ENCODE peak calls at places on chromosomes 7 and 10, in five cellular contexts. One of them, this sample, is unnamed.

GRCh38 chr7:16293669-16294425 is 127.5 kb downstream of the CRPPA start:
- DNase-seq in GM12878: no peak
- DNase-seq in H1: no peak
- DNase-seq in HepG2: no peak
- DNase-seq in K562: no peak
- DNase-seq in this sample: no peak

GRCh38 chr10:122142652-122143237 is 128.4 kb upstream of the BTBD16 start:
- DNase-seq in GM12878: no peak
- DNase-seq in H1: peak; percentile 99
- DNase-seq in HepG2: no peak
- DNase-seq in K562: peak; percentile 73
- DNase-seq in this sample: no peak

GRCh38 chr10:2208106-2208505 is 470.8 kb upstream of the ADARB2 start:
- DNase-seq in GM12878: no peak
- DNase-seq in H1: no peak
- DNase-seq in HepG2: no peak
- DNase-seq in K562: no peak
- DNase-seq in this sample: no peak

GRCh38 chr7:121076350-121077164 is 88.0 kb downstream of the CPED1 start:
- DNase-seq in GM12878: no peak
- DNase-seq in H1: no peak
- DNase-seq in HepG2: no peak
- DNase-seq in K562: peak; percentile 86
- DNase-seq in this sample: no peak

GRCh38 chr10:89419548-89419947 is 5.2 kb downstream of the IFIT5 start:
- DNase-seq in GM12878: no peak
- DNase-seq in H1: no peak
- DNase-seq in HepG2: no peak
- DNase-seq in K562: peak; percentile 23
- DNase-seq in this sample: no peak

GRCh38 chr10:70537398-70538194 is 59.0 kb downstream of the PALD1 start:
- DNase-seq in GM12878: no peak
- DNase-seq in H1: peak; percentile 90
- DNase-seq in HepG2: peak; percentile 31
- DNase-seq in K562: peak; percentile 64
- DNase-seq in this sample: no peak

GRCh38 chr10:24357344-24358021 is 148.5 kb downstream of the KIAA1217 start:
- DNase-seq in GM12878: no peak
- DNase-seq in H1: no peak
- DNase-seq in HepG2: no peak
- DNase-seq in K562: no peak
- DNase-seq in this sample: no peak

GRCh38 chr7:140592957-140593356 is 47.7 kb downstream of the DENND2A start:
- DNase-seq in GM12878: peak; percentile 25
- DNase-seq in H1: no peak
- DNase-seq in HepG2: no peak
- DNase-seq in K562: no peak
- DNase-seq in this sample: no peak

GRCh38 chr7:386385-386784 is 96.4 kb downstream of the FOXL3 start:
- DNase-seq in GM12878: no peak
- DNase-seq in H1: no peak
- DNase-seq in HepG2: no peak
- DNase-seq in K562: no peak
- DNase-seq in this sample: no peak

GRCh38 chr10:22320591-22321155 is at the start of gene BMI1:
- DNase-seq in GM12878: no peak
- DNase-seq in H1: peak; percentile 54
- DNase-seq in HepG2: peak; percentile 63
- DNase-seq in K562: peak; percentile 84
- DNase-seq in this sample: no peak

GRCh38 chr10:124430077-124430476 is 11.4 kb upstream of the OAT start:
- DNase-seq in GM12878: no peak
- DNase-seq in H1: no peak
- DNase-seq in HepG2: no peak
- DNase-seq in K562: no peak
- DNase-seq in this sample: no peak

GRCh38 chr10:93406367-93407145 is 75.6 kb downstream of the MYOF start:
- DNase-seq in GM12878: no peak
- DNase-seq in H1: no peak
- DNase-seq in HepG2: no peak
- DNase-seq in K562: no peak
- DNase-seq in this sample: no peak

GRCh38 chr10:75353183-75353582 is 48.4 kb downstream of the ZNF503 start:
- DNase-seq in GM12878: no peak
- DNase-seq in H1: no peak
- DNase-seq in HepG2: no peak
- DNase-seq in K562: no peak
- DNase-seq in this sample: no peak

GRCh38 chr10:116848032-116848911 is 1.0 kb upstream of the ENO4 start:
- DNase-seq in GM12878: peak; percentile 62
- DNase-seq in H1: no peak
- DNase-seq in HepG2: no peak
- DNase-seq in K562: no peak
- DNase-seq in this sample: no peak

GRCh38 chr10:69403519-69403918 is 13.2 kb downstream of the TACR2 start:
- DNase-seq in GM12878: no peak
- DNase-seq in H1: no peak
- DNase-seq in HepG2: no peak
- DNase-seq in K562: no peak
- DNase-seq in this sample: no peak

GRCh38 chr7:147029935-147030334 is 913.3 kb downstream of the CNTNAP2 start:
- DNase-seq in GM12878: no peak
- DNase-seq in H1: no peak
- DNase-seq in HepG2: no peak
- DNase-seq in K562: no peak
- DNase-seq in this sample: no peak

GRCh38 chr10:124119933-124120332 is 26.5 kb upstream of the CHST15 start:
- DNase-seq in GM12878: no peak
- DNase-seq in H1: no peak
- DNase-seq in HepG2: no peak
- DNase-seq in K562: no peak
- DNase-seq in this sample: no peak

GRCh38 chr10:97744405-97745035 is 7.6 kb downstream of the ZFYVE27 start:
- DNase-seq in GM12878: no peak
- DNase-seq in H1: no peak
- DNase-seq in HepG2: no peak
- DNase-seq in K562: peak; percentile 58
- DNase-seq in this sample: no peak

GRCh38 chr7:102322202-102322715 is 34.0 kb downstream of the SPDYE6 start:
- DNase-seq in GM12878: no peak
- DNase-seq in H1: no peak
- DNase-seq in HepG2: no peak
- DNase-seq in K562: peak; percentile 11
- DNase-seq in this sample: no peak
- TF ChIP-seq SRF in GM12878: no peak
- TF ChIP-seq SRF in H1: no peak
- TF ChIP-seq SRF in HepG2: no peak
- TF ChIP-seq SRF in K562: no peak
- TF ChIP-seq SRF in this sample: no peak

DNA sequence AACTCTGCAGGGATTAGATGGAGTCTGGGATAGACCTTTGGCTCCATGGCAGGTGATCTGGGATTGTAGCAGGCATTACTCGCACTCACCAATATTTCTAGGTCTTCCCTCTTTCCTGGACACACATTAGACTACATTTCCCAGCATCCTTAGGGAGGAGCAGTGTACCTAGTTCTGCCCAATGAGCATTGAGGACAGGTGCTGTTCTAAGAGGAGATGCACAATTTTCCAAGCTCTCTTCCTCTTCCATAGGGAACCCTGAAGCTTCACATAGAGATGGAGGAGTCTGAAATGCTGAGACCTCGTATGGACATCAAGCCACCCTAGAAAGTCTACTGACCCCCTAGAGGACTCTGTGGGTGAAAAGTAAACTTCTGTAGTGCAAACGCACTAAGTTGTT is 4.4 kb downstream of the GRID2IP start:
- DNase-seq in GM12878: no peak
- DNase-seq in H1: peak; percentile 52
- DNase-seq in HepG2: no peak
- DNase-seq in K562: peak; percentile 43
- DNase-seq in this sample: peak; percentile 42
- H3K4me1 ChIP-seq in GM12878: peaks cover 9% of the 10 kb centered on the region
- H3K4me1 ChIP-seq in H1: no peaks in the 10 kb centered on the region
- H3K4me1 ChIP-seq in HepG2: peaks cover 38% of the 10 kb centered on the region
- H3K4me1 ChIP-seq in K562: no peaks in the 10 kb centered on the region
- H3K4me1 ChIP-seq in this sample: peaks cover 4% of the 10 kb centered on the region

DNA sequence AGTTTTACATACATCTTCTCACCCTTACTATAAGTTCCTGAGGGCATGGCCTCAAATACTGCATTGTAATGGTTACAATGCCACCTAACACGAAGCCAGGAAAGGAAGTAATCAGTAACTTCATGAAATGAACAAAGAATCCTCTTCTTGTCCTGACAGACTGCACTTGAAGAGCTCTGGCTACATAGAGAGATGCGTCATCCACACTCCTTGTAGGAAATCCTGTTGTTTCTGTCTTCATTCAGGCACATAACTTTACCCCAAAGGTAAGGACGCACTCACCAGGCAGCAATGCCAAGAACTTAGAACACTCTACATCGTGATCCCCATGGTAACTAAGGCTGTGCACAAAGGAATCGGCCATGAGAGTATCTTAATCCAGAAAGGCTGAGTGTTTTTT is 80.3 kb upstream of the ARID5B start:
- DNase-seq in GM12878: no peak
- DNase-seq in H1: no peak
- DNase-seq in HepG2: no peak
- DNase-seq in K562: no peak
- DNase-seq in this sample: no peak
- H3K4me2 ChIP-seq in GM12878: no peak overlapping the region
- H3K4me2 ChIP-seq in H1: no peak overlapping the region
- H3K4me2 ChIP-seq in HepG2: no peak overlapping the region
- H3K4me2 ChIP-seq in K562: no peak overlapping the region
- H3K4me2 ChIP-seq in this sample: no peak overlapping the region

GRCh38 chr10:68231106-68231901 is 609 bp downstream of the ATOH7 start:
- DNase-seq in GM12878: no peak
- DNase-seq in H1: peak; percentile 88
- DNase-seq in HepG2: peak; percentile 30
- DNase-seq in K562: peak; percentile 76
- DNase-seq in this sample: peak; percentile 45
- TF ChIP-seq SRF in GM12878: no peak
- TF ChIP-seq SRF in H1: no peak
- TF ChIP-seq SRF in HepG2: no peak
- TF ChIP-seq SRF in K562: peak; percentile 32
- TF ChIP-seq SRF in this sample: no peak

GRCh38 chr7:47454066-47454950 is 127.6 kb downstream of the TNS3 start:
- DNase-seq in GM12878: no peak
- DNase-seq in H1: no peak
- DNase-seq in HepG2: no peak
- DNase-seq in K562: no peak
- DNase-seq in this sample: no peak
- H3K4me1 ChIP-seq in GM12878: no peaks in the 10 kb centered on the region
- H3K4me1 ChIP-seq in H1: peaks cover 17% of the 10 kb centered on the region
- H3K4me1 ChIP-seq in HepG2: peaks cover 32% of the 10 kb centered on the region
- H3K4me1 ChIP-seq in K562: no peaks in the 10 kb centered on the region
- H3K4me1 ChIP-seq in this sample: peaks cover 12% of the 10 kb centered on the region

DNA sequence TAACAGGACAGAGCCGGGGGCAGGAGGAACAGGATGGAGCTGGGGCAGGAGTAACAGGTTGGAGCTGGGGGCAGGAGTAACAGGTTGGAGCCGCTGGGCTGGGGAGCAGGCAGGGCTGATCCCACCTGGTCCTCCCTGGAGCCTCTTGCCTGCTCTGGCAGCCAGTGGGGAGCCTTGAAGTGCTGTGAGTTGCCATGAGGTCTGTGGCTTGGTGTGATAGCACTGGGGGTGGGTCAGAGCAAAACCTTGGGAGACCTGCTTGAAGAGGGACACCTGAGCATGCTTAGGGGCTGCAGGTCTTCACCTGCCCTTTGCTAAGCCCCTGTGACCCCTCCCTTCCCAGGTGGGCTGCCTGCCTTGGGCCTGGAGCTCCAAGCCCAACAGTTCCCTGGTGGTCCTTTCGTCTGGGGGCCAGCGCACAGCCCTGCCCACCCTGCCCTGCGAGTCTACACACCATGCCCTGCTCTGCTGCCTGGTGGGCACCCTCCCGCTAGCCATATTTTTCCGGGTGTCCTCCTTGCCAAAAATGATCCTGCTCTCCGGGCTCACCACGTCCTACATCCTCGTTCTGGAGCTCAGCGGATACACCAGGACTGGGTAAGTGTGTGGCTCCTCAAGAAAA is 111.6 kb downstream of the ADCY1 start:
- DNase-seq in GM12878: no peak
- DNase-seq in H1: peak; percentile 33
- DNase-seq in HepG2: no peak
- DNase-seq in K562: no peak
- DNase-seq in this sample: no peak
- H3K4me2 ChIP-seq in GM12878: no peak overlapping the region
- H3K4me2 ChIP-seq in H1: no peak overlapping the region
- H3K4me2 ChIP-seq in HepG2: no peak overlapping the region
- H3K4me2 ChIP-seq in K562: no peak overlapping the region
- H3K4me2 ChIP-seq in this sample: no peak overlapping the region

GRCh38 chr10:12868229-12868628 is 133.3 kb downstream of the CCDC3 start:
- DNase-seq in GM12878: no peak
- DNase-seq in H1: no peak
- DNase-seq in HepG2: no peak
- DNase-seq in K562: no peak
- DNase-seq in this sample: no peak
- TF ChIP-seq SRF in GM12878: no peak
- TF ChIP-seq SRF in H1: no peak
- TF ChIP-seq SRF in HepG2: no peak
- TF ChIP-seq SRF in K562: no peak
- TF ChIP-seq SRF in this sample: no peak